ENCODE peak calls at places on chromosomes 5 and 9, in four cellular contexts. C is mesenchymal stem cell, N is neuronal stem cell, F is heart left ventricle. W is an unnamed sample. For H3K4me1, the result is how much of the 10 kb centered on the place peaks cover.

GRCh38 chr9:130556396-130557076 is 22.8 kb upstream of the FUBP3 start:
- DNase-seq in C (no peak), N (no peak), F (no peak), W (no peak)

GRCh38 chr5:11062379-11062778 is 301.3 kb upstream of the DAP start:
- DNase-seq in C (peak), N (no peak), F (no peak), W (no peak)

GRCh38 chr5:16784843-16785791 is 151.0 kb downstream of the MYO10 start:
- DNase-seq in C (no peak), N (no peak), F (no peak), W (no peak)

GRCh38 chr5:34914671-34915138 is 599 bp downstream of the RAD1 start:
- DNase-seq in C (peak), N (no peak), F (no peak), W (peak)

GRCh38 chr9:69885474-69885929 is 64.9 kb downstream of the CFAP95 start:
- DNase-seq in C (no peak), N (no peak), F (no peak), W (no peak)

GRCh38 chr5:139700711-139701693 is 52.9 kb downstream of the CXXC5 start:
- DNase-seq in C (no peak), N (no peak), F (no peak), W (no peak)

GRCh38 chr5:43039468-43040286 is 442 bp downstream of the ANXA2R start:
- DNase-seq in C (peak), N (no peak), F (peak), W (peak)

GRCh38 chr9:97529363-97530076 is 28.1 kb downstream of the TMOD1 start:
- DNase-seq in C (peak), N (no peak), F (peak), W (no peak)

GRCh38 chr9:125341566-125341965 is 79.9 kb downstream of the GAPVD1 start:
- DNase-seq in C (no peak), N (no peak), F (no peak), W (no peak)

GRCh38 chr9:129875687-129876395 is 40.6 kb downstream of the USP20 start:
- DNase-seq in C (no peak), N (no peak), F (no peak), W (no peak)

GRCh38 chr5:174503461-174504265 is 220.7 kb upstream of the MSX2 start:
- DNase-seq in C (no peak), N (no peak), F (no peak), W (no peak)

GRCh38 chr9:23741304-23741800 is 84.7 kb downstream of the ELAVL2 start:
- DNase-seq in C (peak), N (no peak), F (no peak), W (no peak)

GRCh38 chr9:90189306-90189705 is 453.3 kb downstream of the DIRAS2 start:
- DNase-seq in C (no peak), N (no peak), F (no peak), W (no peak)

GRCh38 chr9:92637886-92638620 is 31.9 kb downstream of the IPPK start:
- DNase-seq in C (no peak), N (no peak), F (no peak), W (no peak)

GRCh38 chr5:109865636-109866035 is 175.9 kb downstream of the MAN2A1 start:
- DNase-seq in C (peak), N (peak), F (no peak), W (no peak)

GRCh38 chr9:112015149-112015548 is 118.5 kb downstream of the UGCG start:
- DNase-seq in C (no peak), N (no peak), F (no peak), W (no peak)

GRCh38 chr5:90871356-90871755 is 312.8 kb downstream of the ADGRV1 start:
- DNase-seq in C (peak), N (no peak), F (no peak), W (no peak)

GRCh38 chr9:121798941-121799340 is 147.5 kb downstream of the DAB2IP start:
- DNase-seq in C (no peak), N (no peak), F (no peak), W (no peak)

GRCh38 chr5:113264061-113264460 is 170.7 kb downstream of the TSSK1B start:
- DNase-seq in C (peak), N (no peak), F (no peak), W (no peak)

GRCh38 chr5:116765441-116765840 is 190.8 kb upstream of the SEMA6A start:
- DNase-seq in C (peak), N (no peak), F (no peak), W (no peak)

GRCh38 chr5:127313379-127313778 is 22.8 kb downstream of the MEGF10 start:
- DNase-seq in C (no peak), N (no peak), F (no peak), W (no peak)

GRCh38 chr5:163281512-163281911 is 155.9 kb upstream of the CCNG1 start:
- DNase-seq in C (no peak), N (no peak), F (no peak), W (no peak)

GRCh38 chr5:131068893-131069643 is 96.0 kb downstream of the HINT1 start:
- DNase-seq in C (no peak), N (no peak), F (no peak), W (no peak)

GRCh38 chr9:129351058-129351641 is 173.1 kb upstream of the IER5L start:
- DNase-seq in C (no peak), N (peak), F (no peak), W (no peak)

GRCh38 chr9:114310471-114311450 is 12.1 kb upstream of the ORM1 start:
- DNase-seq in C (no peak), N (no peak), F (peak), W (peak)

GRCh38 chr5:54608423-54609085 is 91.0 kb downstream of the SNX18 start:
- DNase-seq in C (peak), N (no peak), F (no peak), W (no peak)

GRCh38 chr9:131697097-131697496 is 42.8 kb downstream of the RAPGEF1 start:
- DNase-seq in C (peak), N (no peak), F (no peak), W (no peak)
- H3K4me1 ChIP-seq in C (under half), N (under half), F (half or more), W (under half)

DNA sequence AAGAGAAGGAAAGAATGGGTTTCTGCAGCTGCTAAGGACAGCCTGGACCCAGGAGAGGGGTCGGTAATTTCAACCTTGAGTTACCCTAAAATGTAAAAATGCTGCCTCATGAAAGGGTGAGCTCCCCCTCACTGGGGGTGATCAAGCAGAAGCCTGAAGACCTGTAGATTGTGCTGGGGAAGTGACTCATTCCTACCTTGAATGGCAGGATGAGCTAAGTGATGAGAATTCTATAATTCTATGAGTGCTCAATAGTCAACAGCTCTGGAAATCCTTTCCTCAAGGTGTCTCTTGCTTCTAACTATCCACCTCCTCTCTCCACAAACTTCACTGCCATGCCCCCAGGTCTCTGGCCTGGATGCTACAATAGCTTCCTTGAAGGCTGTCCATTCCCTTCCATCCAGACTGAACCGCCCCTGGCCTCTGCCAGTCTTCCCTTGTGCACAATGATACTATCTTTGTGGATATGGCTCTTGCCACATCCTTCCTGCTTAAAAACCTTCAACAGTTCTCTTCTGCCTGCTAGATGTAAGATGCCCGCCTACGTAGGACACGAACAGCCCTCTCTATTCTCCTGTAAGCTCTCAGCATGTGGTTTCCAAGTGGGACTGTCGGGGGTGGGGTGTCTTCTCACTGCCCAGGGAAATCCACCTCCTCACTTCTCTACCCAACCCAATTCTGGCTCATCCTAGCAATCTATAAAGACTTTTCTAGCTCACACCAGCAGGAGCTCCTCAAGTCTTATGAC is 50.6 kb downstream of the PTPN3 start:
- DNase-seq in C (no peak), N (no peak), F (no peak), W (no peak)
- H3K4me1 ChIP-seq in C (under half), N (under half), F (under half), W (under half)

DNA sequence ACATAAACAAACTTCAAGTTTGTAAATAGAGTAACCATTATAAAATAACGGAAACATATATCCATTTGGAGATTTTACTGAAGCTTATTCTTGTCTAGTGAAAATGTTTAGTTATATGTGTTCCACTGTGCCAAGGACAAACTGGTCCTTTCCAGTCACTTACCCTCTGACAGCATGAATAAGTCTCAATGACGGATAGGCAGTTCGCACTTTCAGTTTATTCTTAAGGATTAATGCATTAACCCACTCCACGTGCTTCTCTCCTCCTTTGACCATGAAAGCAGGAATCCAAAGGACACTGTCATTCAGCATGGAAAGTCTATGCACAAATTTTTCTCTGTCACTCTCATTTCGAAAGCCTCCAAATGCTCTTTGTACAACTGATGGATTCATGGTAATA is 47.1 kb downstream of the ST8SIA4 start:
- DNase-seq in C (no peak), N (no peak), F (no peak), W (no peak)
- H3K4me1 ChIP-seq in C (under half), N (under half), F (under half), W (under half)

GRCh38 chr5:136020001-136020382 is 8.8 kb upstream of the TGFBI start:
- DNase-seq in C (no peak), N (no peak), F (no peak), W (no peak)

GRCh38 chr5:136022965-136023364 is 5.8 kb upstream of the TGFBI start:
- DNase-seq in C (no peak), N (no peak), F (no peak), W (no peak)

GRCh38 chr5:136018814-136019777 is 9.7 kb upstream of the TGFBI start:
- DNase-seq in C (peak), N (no peak), F (peak), W (peak)

GRCh38 chr5:136021016-136021405 is 7.8 kb upstream of the TGFBI start:
- DNase-seq in C (peak), N (no peak), F (no peak), W (no peak)

DNA sequence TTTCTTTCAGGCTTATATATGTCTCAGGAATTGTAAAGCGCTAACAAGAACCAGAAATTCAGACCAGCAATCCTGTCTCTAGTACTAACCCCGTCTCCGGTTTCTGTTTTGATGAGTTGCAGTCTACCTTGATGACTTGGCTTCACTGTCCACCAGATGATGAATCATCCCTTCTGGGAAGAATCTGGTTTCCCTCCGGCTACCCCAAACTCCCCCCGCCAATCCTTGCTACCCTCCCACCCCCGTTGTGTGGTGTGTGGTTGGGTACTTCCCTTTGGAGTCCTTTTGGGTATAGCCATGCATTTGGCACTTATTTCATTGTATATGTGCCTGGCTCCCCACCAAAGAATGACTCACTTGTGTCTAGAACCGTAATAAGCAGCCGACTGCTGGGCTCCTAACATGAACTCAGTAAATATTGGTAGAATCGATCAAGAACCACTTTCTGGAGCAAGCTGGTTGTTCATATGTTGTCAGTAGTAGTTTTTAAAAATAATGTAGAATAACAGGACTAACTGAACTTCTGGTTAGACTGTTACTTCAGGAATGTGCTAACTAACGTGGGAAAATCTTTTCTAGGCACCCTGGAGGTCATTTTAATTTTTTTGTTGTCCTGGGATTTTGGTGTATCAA is 8.3 kb upstream of the TGFBI start:
- DNase-seq in C (peak), N (no peak), F (no peak), W (peak)
- H3K4me1 ChIP-seq in C (under half), N (under half), F (under half), W (under half)

W was measured in right lobe of liver.